ENCODE peak calls at places on chromosomes 2 and 18, in eight cellular contexts. V is adrenal gland, J is left lung, B is B cell, C is Caco-2, X is AG09309, Y is WTC11, T is choroid plexus epithelial cell. R is an unnamed sample.

GRCh38 chr2:225025917-225026571 is 16.2 kb downstream of the DOCK10 start:
- DNase-seq in V (no peak), T (peak), X (peak), B (no peak), Y (no peak), J (no peak), C (no peak), R (no peak)

GRCh38 chr18:45739848-45740247 is 15.9 kb downstream of the SLC14A1 start:
- DNase-seq in Y (no peak), J (no peak), V (no peak), B (no peak), X (no peak), C (no peak), T (no peak), R (no peak)

GRCh38 chr2:96408631-96409542 is 73.3 kb downstream of the NCAPH start:
- DNase-seq in Y (no peak), X (no peak), J (no peak), V (peak), T (peak), C (no peak), B (no peak), R (no peak)

GRCh38 chr2:235614900-235615712 is 121.3 kb downstream of the AGAP1 start:
- DNase-seq in V (peak), Y (no peak), C (no peak), X (peak), J (no peak), T (peak), B (no peak), R (no peak)

GRCh38 chr2:24875272-24875671 is 44.8 kb downstream of the ADCY3 start:
- DNase-seq in X (no peak), Y (no peak), B (no peak), C (no peak), V (no peak), J (peak), T (no peak), R (no peak)

GRCh38 chr18:2083691-2084090 is 487.6 kb downstream of the METTL4 start:
- DNase-seq in B (no peak), T (no peak), Y (peak), X (no peak), C (no peak), V (no peak), J (no peak), R (no peak)

GRCh38 chr2:150528861-150529801 is 41.7 kb upstream of the RND3 start:
- DNase-seq in T (peak), Y (no peak), B (no peak), C (no peak), X (peak), J (no peak), V (no peak), R (no peak)

GRCh38 chr2:187593697-187594096 is 39.5 kb upstream of the TFPI start:
- DNase-seq in V (no peak), X (no peak), Y (no peak), B (no peak), T (peak), C (no peak), J (no peak), R (no peak)

GRCh38 chr2:134191835-134192234 is 62.0 kb upstream of the MGAT5 start:
- DNase-seq in C (no peak), Y (no peak), J (no peak), V (no peak), T (no peak), B (no peak), X (no peak), R (no peak)

GRCh38 chr2:19349911-19350677 is 8.3 kb downstream of the OSR1 start:
- DNase-seq in C (no peak), Y (peak), J (peak), X (no peak), V (peak), B (peak), T (peak), R (peak)

GRCh38 chr2:23630111-23630480 is 245.1 kb downstream of the KLHL29 start:
- DNase-seq in J (no peak), C (no peak), X (no peak), T (no peak), B (no peak), V (no peak), Y (no peak), R (peak)

GRCh38 chr2:215797676-215798075 is 215.7 kb downstream of the MREG start:
- DNase-seq in V (no peak), C (no peak), X (no peak), T (peak), Y (no peak), B (no peak), J (no peak), R (no peak)

GRCh38 chr2:100196786-100197494 is 54.5 kb upstream of the AFF3 start:
- DNase-seq in V (no peak), C (no peak), T (peak), B (no peak), Y (no peak), X (no peak), J (no peak), R (no peak)

GRCh38 chr2:14866953-14867352 is 234.4 kb downstream of the LRATD1 start:
- DNase-seq in C (no peak), B (no peak), X (no peak), J (no peak), V (no peak), T (no peak), Y (no peak), R (no peak)

GRCh38 chr18:67281746-67282145 is 234.8 kb downstream of the DSEL start:
- DNase-seq in B (no peak), J (no peak), X (no peak), V (no peak), Y (no peak), T (no peak), C (no peak), R (no peak)

GRCh38 chr2:8448822-8449577 is 232.9 kb upstream of the ID2 start:
- DNase-seq in J (no peak), T (no peak), B (no peak), C (peak), X (no peak), Y (no peak), V (no peak), R (no peak)

GRCh38 chr2:241617431-241618154 is 19.4 kb downstream of the THAP4 start:
- DNase-seq in J (peak), X (no peak), T (peak), C (no peak), Y (no peak), B (peak), V (no peak), R (no peak)

GRCh38 chr2:142112648-142113278 is 18.1 kb downstream of the LRP1B start:
- DNase-seq in Y (no peak), X (peak), V (peak), C (no peak), J (no peak), B (no peak), T (peak), R (no peak)

GRCh38 chr2:152513681-152514080 is 178.7 kb downstream of the FMNL2 start:
- DNase-seq in V (peak), X (no peak), Y (no peak), C (no peak), J (no peak), T (peak), B (no peak), R (no peak)

GRCh38 chr2:168029071-168029470 is 218.3 kb downstream of the STK39 start:
- DNase-seq in B (no peak), Y (no peak), V (no peak), J (no peak), T (peak), X (no peak), C (no peak), R (no peak)

GRCh38 chr2:8985561-8986326 is 17.7 kb downstream of the MBOAT2 start:
- DNase-seq in Y (no peak), V (no peak), C (no peak), X (no peak), T (no peak), J (no peak), B (no peak), R (no peak)

GRCh38 chr2:64562148-64562784 is 38.1 kb downstream of the AFTPH start:
- DNase-seq in V (no peak), C (no peak), T (peak), B (peak), X (no peak), Y (no peak), J (no peak), R (no peak)
- TF ChIP-seq CTCF in V (peak), C (peak), T (peak), B (peak), X (peak), Y (no peak), J (peak), R (peak)

GRCh38 chr2:135905679-135906078 is 29.4 kb upstream of the MCM6 start:
- DNase-seq in J (no peak), Y (no peak), V (no peak), X (no peak), C (no peak), B (no peak), T (no peak), R (no peak)
- TF ChIP-seq CTCF in J (no peak), Y (no peak), V (no peak), X (no peak), C (no peak), B (no peak), T (no peak), R (no peak)

GRCh38 chr2:103734911-103735310 is 973.1 kb downstream of the TMEM182 start:
- DNase-seq in X (no peak), C (no peak), V (no peak), J (no peak), B (no peak), T (no peak), Y (peak), R (no peak)
- TF ChIP-seq CTCF in X (no peak), C (no peak), V (no peak), J (no peak), B (no peak), T (no peak), Y (peak), R (no peak)

DNA sequence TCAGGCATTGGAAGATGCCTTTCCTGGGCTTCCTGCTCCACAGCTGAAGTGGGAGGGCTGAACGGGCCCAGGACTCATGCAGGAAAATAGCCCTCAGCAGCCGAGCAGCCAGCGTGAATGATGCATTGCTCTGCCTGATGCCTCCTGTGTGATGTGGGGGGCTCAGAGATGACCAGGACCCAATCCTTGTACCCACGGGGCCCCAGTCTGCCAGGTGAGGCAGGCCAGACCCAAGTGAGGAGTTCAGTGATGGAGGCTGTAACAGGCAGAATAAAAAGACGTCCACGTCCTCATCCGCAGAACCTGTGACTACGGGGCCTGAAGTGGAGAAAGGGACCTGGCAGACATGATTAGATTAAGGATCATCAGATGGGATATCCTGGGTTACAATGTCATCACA is 194.9 kb upstream of the HDAC4 start:
- DNase-seq in T (no peak), Y (no peak), B (no peak), V (no peak), J (peak), X (no peak), C (no peak), R (no peak)
- TF ChIP-seq CTCF in T (no peak), Y (no peak), B (no peak), V (no peak), J (no peak), X (no peak), C (no peak), R (no peak)

DNA sequence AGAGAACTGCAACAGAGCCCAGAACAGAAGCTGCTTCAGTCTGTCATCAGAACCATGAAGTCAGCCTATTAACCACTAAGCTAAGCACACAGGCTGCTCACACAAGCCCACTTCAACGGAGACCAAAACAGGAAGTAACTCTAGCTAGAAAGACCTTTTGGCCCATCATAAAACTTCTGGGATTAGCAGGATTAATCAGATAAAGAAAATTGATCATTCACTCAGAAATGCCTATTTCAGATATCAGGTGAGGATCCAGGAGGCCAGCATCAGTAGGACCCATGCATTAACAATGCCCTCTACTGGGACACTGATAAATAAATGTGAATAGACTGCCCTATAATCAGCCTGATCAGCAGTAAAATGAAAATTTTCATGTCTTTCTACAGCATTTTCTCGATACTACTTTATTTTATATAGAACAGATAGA is 101.4 kb downstream of the WDPCP start:
- DNase-seq in X (no peak), T (peak), Y (no peak), V (no peak), J (no peak), C (no peak), B (no peak), R (no peak)
- TF ChIP-seq CTCF in X (peak), T (peak), Y (no peak), V (no peak), J (no peak), C (peak), B (no peak), R (peak)

R was measured in chondrocyte.